ENCODE peak calls at places on chromosomes 12 and 14, in eight cellular contexts. D is ovary; X is CD8-positive, alpha-beta T cell; F is fibroblast of villous mesenchyme; I is uterus; B is A549; A is body of pancreas; L is OCI-LY7. H is an unnamed sample.

GRCh38 chr14:90999299-90999698 is 61.1 kb downstream of the RPS6KA5 start:
- DNase-seq in D (no peak), X (no peak), F (no peak), I (no peak), B (no peak), A (no peak), L (no peak), H (no peak)

GRCh38 chr12:127516467-127516866 is 750.5 kb upstream of the TMEM132C start:
- DNase-seq in D (no peak), X (no peak), F (peak; percentile 2), I (no peak), B (no peak), A (no peak), L (no peak), H (no peak)

GRCh38 chr14:54692261-54692861 is 125.4 kb downstream of the SAMD4A start:
- DNase-seq in D (no peak), X (no peak), F (peak; percentile 67), I (no peak), B (no peak), A (no peak), L (no peak), H (no peak)

GRCh38 chr12:95838125-95838524 is 20.6 kb upstream of the SNRPF start:
- DNase-seq in D (no peak), X (no peak), F (peak; percentile 59), I (no peak), B (peak; percentile 90), A (no peak), L (no peak), H (peak; percentile 10)

GRCh38 chr12:121872546-121873223 is 14.0 kb upstream of the HPD start:
- DNase-seq in D (peak; percentile 68), X (no peak), F (peak; percentile 99), I (peak; percentile 72), B (no peak), A (no peak), L (no peak), H (peak; percentile 95)

GRCh38 chr12:115597157-115597712 is 680.3 kb downstream of the MED13L start:
- DNase-seq in D (no peak), X (no peak), F (peak; percentile 33), I (no peak), B (no peak), A (no peak), L (no peak), H (peak; percentile 34)

GRCh38 chr12:14239350-14239934 is 126.0 kb upstream of the ATF7IP start:
- DNase-seq in D (no peak), X (no peak), F (peak; percentile 74), I (no peak), B (peak; percentile 47), A (no peak), L (peak; percentile 75), H (no peak)

GRCh38 chr12:124865728-124866127 is 2.1 kb upstream of the SCARB1 start:
- DNase-seq in D (no peak), X (no peak), F (no peak), I (no peak), B (no peak), A (no peak), L (no peak), H (no peak)

GRCh38 chr14:35975814-35976213 is 149.7 kb downstream of the BRMS1L start:
- DNase-seq in D (no peak), X (no peak), F (no peak), I (no peak), B (no peak), A (no peak), L (no peak), H (no peak)

GRCh38 chr14:41604793-41605534 is 1.7 kb upstream of the LRFN5 start:
- DNase-seq in D (peak; percentile 66), X (no peak), F (peak; percentile 76), I (peak; percentile 63), B (no peak), A (no peak), L (no peak), H (no peak)

GRCh38 chr14:72907886-72908285 is 14.0 kb upstream of the DPF3 start:
- DNase-seq in D (no peak), X (no peak), F (peak; percentile 51), I (no peak), B (no peak), A (no peak), L (no peak), H (peak; percentile 71)

GRCh38 chr12:49527361-49528130 is 11.3 kb upstream of the KCNH3 start:
- DNase-seq in D (no peak), X (no peak), F (no peak), I (no peak), B (no peak), A (no peak), L (no peak), H (no peak)

GRCh38 chr12:123908884-123909807 is 63.5 kb downstream of the CCDC92 start:
- DNase-seq in D (no peak), X (no peak), F (no peak), I (no peak), B (no peak), A (no peak), L (no peak), H (no peak)

GRCh38 chr12:56037161-56037560 is 4.6 kb upstream of the RPS26 start:
- DNase-seq in D (no peak), X (no peak), F (no peak), I (no peak), B (no peak), A (no peak), L (no peak), H (no peak)

GRCh38 chr14:39368261-39368959 is 63.8 kb downstream of the FBXO33 start:
- DNase-seq in D (peak; percentile 56), X (no peak), F (peak; percentile 80), I (peak; percentile 30), B (peak; percentile 77), A (peak; percentile 57), L (peak; percentile 56), H (peak; percentile 59)

GRCh38 chr12:4807813-4808212 is 87.6 kb downstream of the GALNT8 start:
- DNase-seq in D (no peak), X (no peak), F (no peak), I (no peak), B (no peak), A (no peak), L (no peak), H (no peak)

DNA sequence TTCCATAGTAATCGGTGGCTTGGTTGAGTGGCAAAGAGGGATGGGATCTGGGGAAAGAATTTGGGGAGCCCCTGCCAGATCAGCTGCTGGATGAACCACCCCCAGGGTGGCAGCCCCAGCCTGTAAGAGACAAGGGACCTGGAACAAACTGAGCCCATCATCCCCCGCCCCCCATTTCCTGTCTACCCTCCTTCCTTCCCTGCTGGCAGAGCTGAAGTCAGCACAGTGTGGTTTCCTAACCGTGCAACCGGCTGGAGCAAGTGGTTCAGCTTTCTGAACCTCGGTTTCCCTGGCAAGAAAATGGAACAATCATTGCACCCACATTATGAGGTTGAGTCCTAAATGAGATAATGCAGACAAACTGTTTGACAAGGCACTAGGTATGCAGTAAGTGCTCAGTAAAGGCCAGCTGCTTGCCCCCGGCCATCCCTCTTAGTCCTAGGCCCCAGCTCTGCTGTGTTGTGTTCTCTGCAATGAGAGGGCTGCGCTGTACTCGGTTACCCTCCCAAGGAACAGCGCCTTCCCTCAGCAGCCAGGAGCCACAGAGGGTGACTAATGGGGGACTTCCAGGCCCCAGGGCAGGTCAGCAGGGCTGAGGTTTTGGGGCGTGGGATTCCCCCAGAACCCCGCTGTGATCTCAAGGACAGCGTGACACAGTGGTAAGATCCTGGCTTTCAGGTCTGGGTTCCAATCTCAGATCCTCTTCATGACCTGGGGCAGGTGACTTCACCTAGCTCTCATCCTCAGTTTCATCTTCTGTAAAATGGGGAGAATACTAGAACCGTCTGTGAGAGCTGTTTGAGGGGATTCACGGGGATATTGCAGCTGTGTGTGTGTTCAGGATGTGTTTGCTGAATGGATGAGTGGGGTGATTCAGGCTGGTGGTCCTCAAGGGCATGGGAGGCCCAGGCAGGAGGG is 16.5 kb downstream of the SELPLG start:
- DNase-seq in D (no peak), X (peak; percentile 89), F (peak; percentile 44), I (no peak), B (no peak), A (no peak), L (peak; percentile 59), H (no peak)
- H3K4me3 ChIP-seq in D (no peak overlapping the region), X (no peak overlapping the region), F (no peak overlapping the region), I (no peak overlapping the region), B (no peak overlapping the region), A (no peak overlapping the region), L (peak overlapping the region; percentile 5), H (no peak overlapping the region)

GRCh38 chr14:52724360-52724644 is 5.7 kb upstream of the STYX start:
- DNase-seq in D (no peak), X (no peak), F (no peak), I (no peak), B (no peak), A (no peak), L (no peak), H (no peak)

GRCh38 chr14:52730708-52731111 is 744 bp downstream of the STYX start:
- DNase-seq in D (no peak), X (no peak), F (no peak), I (no peak), B (no peak), A (no peak), L (no peak), H (peak; percentile 29)

GRCh38 chr14:52729585-52729924 is 411 bp upstream of the STYX start:
- DNase-seq in D (no peak), X (no peak), F (no peak), I (no peak), B (no peak), A (no peak), L (no peak), H (no peak)

GRCh38 chr14:52733824-52734223 is 3.9 kb downstream of the STYX start:
- DNase-seq in D (no peak), X (no peak), F (no peak), I (no peak), B (no peak), A (no peak), L (no peak), H (no peak)

GRCh38 chr14:52729925-52730707 is at the start of gene STYX:
- DNase-seq in D (peak; percentile 99), X (peak; percentile 98), F (peak; percentile 99), I (peak; percentile 97), B (peak; percentile 97), A (peak; percentile 99), L (peak; percentile 98), H (peak; percentile 99)
- TF ChIP-seq CTCF in D (peak; percentile 52), X (no peak), F (no peak), I (peak; percentile 28), B (no peak), A (peak; percentile 67), L (no peak), H (no peak)

DNA sequence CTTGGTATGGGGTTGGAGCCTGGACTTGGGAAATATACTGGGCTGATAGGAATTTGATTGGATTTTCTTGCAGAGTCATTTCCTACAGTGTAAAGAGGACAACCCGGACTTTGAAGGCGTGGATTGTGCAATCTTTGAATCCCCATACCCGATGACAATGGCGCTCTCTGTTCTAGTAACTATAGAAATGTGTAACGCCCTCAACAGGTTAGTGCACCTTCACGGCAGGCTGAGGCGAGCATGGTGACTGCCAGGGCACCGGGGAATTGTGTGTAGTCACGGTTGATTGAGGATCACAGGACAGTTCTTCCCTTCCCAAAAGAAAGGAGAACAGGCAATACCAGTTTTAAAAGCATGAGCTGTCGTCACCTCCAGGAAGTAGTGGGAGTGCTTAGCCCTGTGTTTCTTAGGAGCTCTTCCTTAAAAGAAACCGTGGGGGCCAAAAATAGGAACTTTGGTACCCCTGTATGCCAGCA is 58.3 kb downstream of the ANAPC7 start:
- DNase-seq in D (no peak), X (no peak), F (no peak), I (no peak), B (no peak), A (no peak), L (no peak), H (peak; percentile 99)
- H3K4me3 ChIP-seq in D (no peak overlapping the region), X (no peak overlapping the region), F (no peak overlapping the region), I (no peak overlapping the region), B (no peak overlapping the region), A (no peak overlapping the region), L (no peak overlapping the region), H (no peak overlapping the region)

GRCh38 chr12:111274820-111275219 is 94.1 kb downstream of the PHETA1 start:
- DNase-seq in D (no peak), X (no peak), F (no peak), I (no peak), B (no peak), A (no peak), L (peak; percentile 19), H (no peak)
- TF ChIP-seq CTCF in D (no peak), X (no peak), F (peak; percentile 47), I (no peak), B (peak; percentile 41), A (no peak), L (peak; percentile 78), H (peak; percentile 40)